ENCODE peak calls at places on chromosome 1, in four cellular contexts. Q is NB4, O is brain microvascular endothelial cell, J is cardiac muscle cell. F is an unnamed sample.

GRCh38 chr1:42295816-42296215 is 39.2 kb downstream of the FOXJ3 start:
- DNase-seq in Q (no peak), O (no peak), J (no peak), F (no peak)

GRCh38 chr1:202270871-202271326 is 70.8 kb downstream of the UBE2T start:
- DNase-seq in Q (no peak), O (no peak), J (no peak), F (no peak)

GRCh38 chr1:37146071-37146470 is 111.8 kb upstream of the GRIK3 start:
- DNase-seq in Q (no peak), O (no peak), J (no peak), F (no peak)

GRCh38 chr1:37720231-37721130 is 28.2 kb downstream of the CDCA8 start:
- DNase-seq in Q (no peak), O (no peak), J (no peak), F (no peak)

GRCh38 chr1:204991342-204991844 is 51.6 kb upstream of the CNTN2 start:
- DNase-seq in Q (no peak), O (no peak), J (no peak), F (no peak)

GRCh38 chr1:175933801-175934200 is 190.4 kb upstream of the TNR start:
- DNase-seq in Q (no peak), O (peak; percentile 14), J (peak; percentile 21), F (no peak)

GRCh38 chr1:145720556-145720877 is 1.2 kb downstream of the CD160 start:
- DNase-seq in Q (no peak), O (peak; percentile 56), J (peak; percentile 30), F (peak; percentile 23)

GRCh38 chr1:36912365-36912840 is 121.9 kb downstream of the GRIK3 start:
- DNase-seq in Q (no peak), O (no peak), J (no peak), F (no peak)

GRCh38 chr1:55337801-55338447 is 122.8 kb upstream of the USP24 start:
- DNase-seq in Q (peak; percentile 59), O (peak; percentile 75), J (peak; percentile 80), F (peak; percentile 13)

GRCh38 chr1:224513787-224514209 is 79.2 kb upstream of the WDR26 start:
- DNase-seq in Q (peak; percentile 86), O (peak; percentile 72), J (peak; percentile 85), F (no peak)

GRCh38 chr1:87197156-87197555 is 131.5 kb upstream of the LMO4 start:
- DNase-seq in Q (no peak), O (no peak), J (peak; percentile 61), F (no peak)

GRCh38 chr1:221845650-221846371 is 103.9 kb upstream of the DUSP10 start:
- DNase-seq in Q (no peak), O (peak; percentile 68), J (peak; percentile 65), F (peak; percentile 96)

GRCh38 chr1:207745839-207746767 is 5.8 kb upstream of the CD46 start:
- DNase-seq in Q (no peak), O (no peak), J (no peak), F (no peak)

GRCh38 chr1:186139706-186140105 is 235.3 kb downstream of the TPR start:
- DNase-seq in Q (no peak), O (peak; percentile 70), J (peak; percentile 80), F (no peak)
- H3K4me3 ChIP-seq in Q (no peak overlapping the region), O (no peak overlapping the region), J (no peak overlapping the region), F (no peak overlapping the region)

GRCh38 chr1:158496379-158496778 is 24.4 kb downstream of the OR10R2 start:
- DNase-seq in Q (peak; percentile 58), O (no peak), J (peak; percentile 36), F (no peak)
- TF ChIP-seq CTCF in Q (peak; percentile 26), O (no peak), J (peak; percentile 24), F (no peak)

DNA sequence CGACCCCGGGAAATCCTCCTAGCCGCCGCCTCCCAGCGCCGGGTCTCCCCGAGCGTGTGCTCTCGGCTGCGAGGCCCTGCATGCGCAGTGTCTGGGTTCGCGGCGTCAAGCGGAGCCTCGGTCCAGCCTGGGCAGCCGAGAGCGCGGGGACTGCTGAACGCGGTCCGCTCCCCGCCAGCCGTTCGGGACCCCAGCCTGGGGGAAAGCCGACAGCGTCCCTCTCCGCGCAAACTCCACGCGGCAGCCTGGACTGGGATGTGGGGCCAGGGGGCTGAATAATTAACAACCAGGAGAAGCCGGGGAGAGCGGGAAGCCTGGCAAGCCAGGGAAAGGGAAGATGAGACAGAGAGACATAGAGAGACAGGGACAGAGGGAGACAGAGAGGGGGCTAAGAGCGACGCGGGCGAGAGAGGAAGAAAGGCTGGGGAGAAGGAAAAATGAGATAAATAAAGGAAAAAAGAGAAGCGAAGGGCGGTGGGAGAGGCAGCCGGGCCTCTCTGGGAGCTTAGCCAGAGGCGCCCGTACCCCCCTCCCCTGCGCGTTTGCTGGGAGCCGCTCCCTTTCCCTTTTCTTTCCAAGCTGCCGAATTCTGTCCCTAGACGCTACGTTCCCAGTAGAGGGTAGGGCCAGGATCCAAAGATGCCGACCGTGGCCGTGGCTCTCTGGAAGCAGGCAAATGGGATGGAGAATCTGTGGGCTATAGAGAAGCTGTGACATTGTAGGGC is 64.1 kb downstream of the MEF2D start:
- DNase-seq in Q (no peak), O (no peak), J (no peak), F (no peak)
- H3K4me3 ChIP-seq in Q (no peak overlapping the region), O (no peak overlapping the region), J (peak overlapping the region; percentile 18), F (no peak overlapping the region)

GRCh38 chr1:89723144-89723543 is 90.2 kb downstream of the LRRC8C start:
- DNase-seq in Q (no peak), O (no peak), J (no peak), F (no peak)

GRCh38 chr1:89721351-89721750 is 88.4 kb downstream of the LRRC8C start:
- DNase-seq in Q (peak; percentile 78), O (peak; percentile 22), J (peak; percentile 69), F (peak; percentile 50)

GRCh38 chr1:89720839-89721238 is 87.9 kb downstream of the LRRC8C start:
- DNase-seq in Q (no peak), O (no peak), J (no peak), F (no peak)

GRCh38 chr1:89715677-89716076 is 82.8 kb downstream of the LRRC8C start:
- DNase-seq in Q (no peak), O (no peak), J (no peak), F (no peak)

GRCh38 chr1:89719502-89720306 is 86.8 kb downstream of the LRRC8C start:
- DNase-seq in Q (peak; percentile 88), O (no peak), J (peak; percentile 68), F (peak; percentile 94)
- TF ChIP-seq CTCF in Q (no peak), O (no peak), J (no peak), F (no peak)

GRCh38 chr1:210557426-210558077 is 228.8 kb downstream of the HHAT start:
- DNase-seq in Q (no peak), O (no peak), J (no peak), F (no peak)
- H3K4me3 ChIP-seq in Q (no peak overlapping the region), O (no peak overlapping the region), J (no peak overlapping the region), F (no peak overlapping the region)

GRCh38 chr1:26787706-26788514 is at the start of gene PIGV:
- DNase-seq in Q (peak; percentile 91), O (peak; percentile 59), J (peak; percentile 88), F (no peak)
- TF ChIP-seq CTCF in Q (no peak), O (peak; percentile 35), J (no peak), F (no peak)

GRCh38 chr1:231211005-231211857 is 29.8 kb upstream of the GNPAT start:
- DNase-seq in Q (peak; percentile 80), O (peak; percentile 49), J (peak; percentile 69), F (no peak)
- H3K4me3 ChIP-seq in Q (peak overlapping the region; percentile 52), O (peak overlapping the region; percentile 45), J (peak overlapping the region; percentile 19), F (peak overlapping the region; percentile 50)